ENCODE peak calls at places on chromosome 11, in ten cellular contexts. One of them, this sample, is unnamed.

GRCh38 chr11:66542362-66542761 is 3.5 kb downstream of the ZDHHC24 start:
- DNase-seq in HFF-Myc: no peak
- DNase-seq in progenitor cell of endocrine pancreas: no peak
- DNase-seq in fibroblast of pulmonary artery: peak; percentile 20
- DNase-seq in lower leg skin: no peak
- DNase-seq in spleen: no peak
- DNase-seq in adrenal gland: no peak
- DNase-seq in heart left ventricle: no peak
- DNase-seq in Peyer's patch: no peak
- DNase-seq in pancreas: no peak
- DNase-seq in this sample: no peak

GRCh38 chr11:47905358-47906059 is 57.4 kb upstream of the NUP160 start:
- DNase-seq in pancreas: no peak
- DNase-seq in progenitor cell of endocrine pancreas: no peak
- DNase-seq in lower leg skin: no peak
- DNase-seq in fibroblast of pulmonary artery: peak; percentile 81
- DNase-seq in spleen: no peak
- DNase-seq in adrenal gland: no peak
- DNase-seq in HFF-Myc: no peak
- DNase-seq in heart left ventricle: no peak
- DNase-seq in Peyer's patch: no peak
- DNase-seq in this sample: no peak

GRCh38 chr11:60938500-60938899 is 13.5 kb downstream of the SLC15A3 start:
- DNase-seq in Peyer's patch: peak; percentile 31
- DNase-seq in adrenal gland: no peak
- DNase-seq in fibroblast of pulmonary artery: no peak
- DNase-seq in lower leg skin: peak; percentile 70
- DNase-seq in spleen: no peak
- DNase-seq in heart left ventricle: no peak
- DNase-seq in pancreas: no peak
- DNase-seq in progenitor cell of endocrine pancreas: no peak
- DNase-seq in HFF-Myc: no peak
- DNase-seq in this sample: no peak

GRCh38 chr11:57179701-57180100 is 2.1 kb upstream of the LRRC55 start:
- DNase-seq in heart left ventricle: no peak
- DNase-seq in spleen: no peak
- DNase-seq in progenitor cell of endocrine pancreas: no peak
- DNase-seq in pancreas: no peak
- DNase-seq in HFF-Myc: no peak
- DNase-seq in fibroblast of pulmonary artery: no peak
- DNase-seq in adrenal gland: no peak
- DNase-seq in Peyer's patch: no peak
- DNase-seq in lower leg skin: no peak
- DNase-seq in this sample: no peak

GRCh38 chr11:10908215-10908990 is 50.5 kb upstream of the ZBED5 start:
- DNase-seq in heart left ventricle: no peak
- DNase-seq in fibroblast of pulmonary artery: peak; percentile 85
- DNase-seq in spleen: no peak
- DNase-seq in lower leg skin: no peak
- DNase-seq in progenitor cell of endocrine pancreas: no peak
- DNase-seq in adrenal gland: no peak
- DNase-seq in HFF-Myc: no peak
- DNase-seq in pancreas: peak; percentile 45
- DNase-seq in Peyer's patch: no peak
- DNase-seq in this sample: no peak

GRCh38 chr11:125271436-125272064 is 107.0 kb downstream of the PKNOX2 start:
- DNase-seq in spleen: peak; percentile 15
- DNase-seq in pancreas: no peak
- DNase-seq in lower leg skin: no peak
- DNase-seq in HFF-Myc: no peak
- DNase-seq in Peyer's patch: no peak
- DNase-seq in progenitor cell of endocrine pancreas: no peak
- DNase-seq in adrenal gland: no peak
- DNase-seq in fibroblast of pulmonary artery: no peak
- DNase-seq in heart left ventricle: no peak
- DNase-seq in this sample: no peak

GRCh38 chr11:2198621-2199365 is 27.2 kb upstream of the TH start:
- DNase-seq in spleen: no peak
- DNase-seq in HFF-Myc: no peak
- DNase-seq in adrenal gland: no peak
- DNase-seq in fibroblast of pulmonary artery: no peak
- DNase-seq in heart left ventricle: no peak
- DNase-seq in progenitor cell of endocrine pancreas: no peak
- DNase-seq in pancreas: no peak
- DNase-seq in lower leg skin: no peak
- DNase-seq in Peyer's patch: no peak
- DNase-seq in this sample: no peak

GRCh38 chr11:35725880-35726279 is 63.3 kb downstream of the TRIM44 start:
- DNase-seq in progenitor cell of endocrine pancreas: no peak
- DNase-seq in heart left ventricle: no peak
- DNase-seq in spleen: no peak
- DNase-seq in pancreas: no peak
- DNase-seq in HFF-Myc: peak; percentile 58
- DNase-seq in fibroblast of pulmonary artery: peak; percentile 66
- DNase-seq in adrenal gland: peak; percentile 29
- DNase-seq in lower leg skin: no peak
- DNase-seq in Peyer's patch: no peak
- DNase-seq in this sample: no peak

GRCh38 chr11:126607776-126608625 is 252.5 kb downstream of the ST3GAL4 start:
- DNase-seq in pancreas: no peak
- DNase-seq in HFF-Myc: no peak
- DNase-seq in fibroblast of pulmonary artery: no peak
- DNase-seq in adrenal gland: no peak
- DNase-seq in progenitor cell of endocrine pancreas: no peak
- DNase-seq in Peyer's patch: no peak
- DNase-seq in spleen: no peak
- DNase-seq in heart left ventricle: no peak
- DNase-seq in lower leg skin: no peak
- DNase-seq in this sample: no peak

GRCh38 chr11:119352857-119353260 is 6.4 kb upstream of the MFRP start:
- DNase-seq in HFF-Myc: no peak
- DNase-seq in progenitor cell of endocrine pancreas: no peak
- DNase-seq in lower leg skin: no peak
- DNase-seq in adrenal gland: no peak
- DNase-seq in fibroblast of pulmonary artery: peak; percentile 82
- DNase-seq in pancreas: peak; percentile 76
- DNase-seq in spleen: peak; percentile 12
- DNase-seq in Peyer's patch: peak; percentile 52
- DNase-seq in heart left ventricle: peak; percentile 79
- DNase-seq in this sample: no peak

GRCh38 chr11:31884080-31884479 is 73.0 kb upstream of the PAX6 start:
- DNase-seq in heart left ventricle: no peak
- DNase-seq in HFF-Myc: no peak
- DNase-seq in Peyer's patch: no peak
- DNase-seq in adrenal gland: no peak
- DNase-seq in lower leg skin: no peak
- DNase-seq in progenitor cell of endocrine pancreas: no peak
- DNase-seq in fibroblast of pulmonary artery: no peak
- DNase-seq in pancreas: no peak
- DNase-seq in spleen: no peak
- DNase-seq in this sample: no peak

GRCh38 chr11:31883435-31883834 is 72.3 kb upstream of the PAX6 start:
- DNase-seq in Peyer's patch: no peak
- DNase-seq in fibroblast of pulmonary artery: no peak
- DNase-seq in spleen: no peak
- DNase-seq in lower leg skin: no peak
- DNase-seq in adrenal gland: no peak
- DNase-seq in heart left ventricle: no peak
- DNase-seq in HFF-Myc: no peak
- DNase-seq in progenitor cell of endocrine pancreas: no peak
- DNase-seq in pancreas: no peak
- DNase-seq in this sample: no peak

GRCh38 chr11:31882951-31883392 is 71.8 kb upstream of the PAX6 start:
- DNase-seq in spleen: no peak
- DNase-seq in progenitor cell of endocrine pancreas: no peak
- DNase-seq in lower leg skin: no peak
- DNase-seq in adrenal gland: no peak
- DNase-seq in fibroblast of pulmonary artery: no peak
- DNase-seq in pancreas: no peak
- DNase-seq in HFF-Myc: no peak
- DNase-seq in heart left ventricle: no peak
- DNase-seq in Peyer's patch: no peak
- DNase-seq in this sample: no peak

GRCh38 chr11:31881825-31882224 is 70.7 kb upstream of the PAX6 start:
- DNase-seq in Peyer's patch: no peak
- DNase-seq in progenitor cell of endocrine pancreas: no peak
- DNase-seq in fibroblast of pulmonary artery: no peak
- DNase-seq in pancreas: no peak
- DNase-seq in HFF-Myc: no peak
- DNase-seq in spleen: no peak
- DNase-seq in adrenal gland: no peak
- DNase-seq in lower leg skin: no peak
- DNase-seq in heart left ventricle: no peak
- DNase-seq in this sample: no peak

GRCh38 chr11:31887180-31887579 is 76.1 kb upstream of the PAX6 start:
- DNase-seq in pancreas: no peak
- DNase-seq in lower leg skin: no peak
- DNase-seq in fibroblast of pulmonary artery: no peak
- DNase-seq in HFF-Myc: no peak
- DNase-seq in adrenal gland: no peak
- DNase-seq in progenitor cell of endocrine pancreas: no peak
- DNase-seq in heart left ventricle: no peak
- DNase-seq in Peyer's patch: no peak
- DNase-seq in spleen: no peak
- DNase-seq in this sample: no peak
- TF ChIP-seq CTCF in pancreas: no peak
- TF ChIP-seq CTCF in lower leg skin: no peak
- TF ChIP-seq CTCF in fibroblast of pulmonary artery: no peak
- TF ChIP-seq CTCF in HFF-Myc: peak; percentile 43
- TF ChIP-seq CTCF in adrenal gland: no peak
- TF ChIP-seq CTCF in progenitor cell of endocrine pancreas: peak; percentile 24
- TF ChIP-seq CTCF in heart left ventricle: no peak
- TF ChIP-seq CTCF in Peyer's patch: no peak
- TF ChIP-seq CTCF in spleen: no peak
- TF ChIP-seq CTCF in this sample: no peak

DNA sequence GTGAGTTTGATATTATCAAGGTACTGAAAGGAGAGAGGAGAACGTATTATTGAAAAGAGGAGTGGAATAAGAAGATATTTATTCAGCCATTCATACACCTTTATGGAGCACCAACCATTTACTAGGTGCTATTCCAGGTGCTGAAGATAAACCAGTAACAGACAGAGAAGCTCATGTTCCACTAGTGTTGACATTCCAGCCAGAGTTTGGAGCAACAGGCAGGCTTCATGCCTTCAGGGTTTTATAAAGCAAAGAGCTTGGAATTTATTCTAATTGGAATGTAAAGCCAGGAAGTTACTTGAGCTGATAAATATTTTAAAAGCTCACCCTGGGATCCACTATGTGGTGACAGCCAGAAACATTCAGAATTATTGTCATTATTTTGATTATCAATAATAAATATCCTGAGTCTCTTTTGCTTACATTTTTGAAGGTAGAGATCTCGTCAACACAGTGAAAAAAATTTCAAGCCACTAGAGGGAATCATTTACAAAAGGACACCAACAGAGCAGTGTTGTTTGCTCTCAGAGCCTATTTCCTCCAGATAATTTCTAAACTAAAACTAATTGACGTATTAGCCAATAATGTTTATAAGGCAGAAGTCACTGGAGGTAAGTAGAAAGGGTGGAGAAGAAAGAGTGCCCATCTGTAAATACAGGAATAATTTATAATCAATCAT is 172.0 kb downstream of the KCNA4 start:
- DNase-seq in lower leg skin: no peak
- DNase-seq in pancreas: no peak
- DNase-seq in adrenal gland: no peak
- DNase-seq in heart left ventricle: no peak
- DNase-seq in Peyer's patch: no peak
- DNase-seq in HFF-Myc: no peak
- DNase-seq in spleen: no peak
- DNase-seq in progenitor cell of endocrine pancreas: no peak
- DNase-seq in fibroblast of pulmonary artery: no peak
- DNase-seq in this sample: no peak
- TF ChIP-seq CTCF in lower leg skin: no peak
- TF ChIP-seq CTCF in pancreas: no peak
- TF ChIP-seq CTCF in adrenal gland: no peak
- TF ChIP-seq CTCF in heart left ventricle: peak; percentile 29
- TF ChIP-seq CTCF in Peyer's patch: no peak
- TF ChIP-seq CTCF in HFF-Myc: no peak
- TF ChIP-seq CTCF in spleen: no peak
- TF ChIP-seq CTCF in progenitor cell of endocrine pancreas: no peak
- TF ChIP-seq CTCF in fibroblast of pulmonary artery: no peak
- TF ChIP-seq CTCF in this sample: no peak

GRCh38 chr11:62061356-62062222 is 62.2 kb upstream of the INCENP start:
- DNase-seq in adrenal gland: no peak
- DNase-seq in HFF-Myc: no peak
- DNase-seq in heart left ventricle: no peak
- DNase-seq in lower leg skin: no peak
- DNase-seq in fibroblast of pulmonary artery: peak; percentile 24
- DNase-seq in spleen: peak; percentile 15
- DNase-seq in Peyer's patch: no peak
- DNase-seq in progenitor cell of endocrine pancreas: no peak
- DNase-seq in pancreas: peak; percentile 29
- DNase-seq in this sample: no peak
- TF ChIP-seq CTCF in adrenal gland: no peak
- TF ChIP-seq CTCF in HFF-Myc: no peak
- TF ChIP-seq CTCF in heart left ventricle: no peak
- TF ChIP-seq CTCF in lower leg skin: no peak
- TF ChIP-seq CTCF in fibroblast of pulmonary artery: peak; percentile 29
- TF ChIP-seq CTCF in spleen: no peak
- TF ChIP-seq CTCF in Peyer's patch: peak; percentile 51
- TF ChIP-seq CTCF in progenitor cell of endocrine pancreas: peak; percentile 45
- TF ChIP-seq CTCF in pancreas: peak; percentile 22
- TF ChIP-seq CTCF in this sample: no peak

GRCh38 chr11:62169448-62169847 is 20.6 kb upstream of the SCGB1D1 start:
- DNase-seq in heart left ventricle: peak; percentile 24
- DNase-seq in Peyer's patch: no peak
- DNase-seq in HFF-Myc: no peak
- DNase-seq in fibroblast of pulmonary artery: no peak
- DNase-seq in spleen: no peak
- DNase-seq in lower leg skin: no peak
- DNase-seq in adrenal gland: no peak
- DNase-seq in progenitor cell of endocrine pancreas: no peak
- DNase-seq in pancreas: no peak
- DNase-seq in this sample: no peak

GRCh38 chr11:62171261-62171723 is 18.7 kb upstream of the SCGB1D1 start:
- DNase-seq in progenitor cell of endocrine pancreas: peak; percentile 64
- DNase-seq in heart left ventricle: peak; percentile 75
- DNase-seq in Peyer's patch: no peak
- DNase-seq in fibroblast of pulmonary artery: peak; percentile 86
- DNase-seq in HFF-Myc: peak; percentile 64
- DNase-seq in adrenal gland: peak; percentile 73
- DNase-seq in lower leg skin: peak; percentile 95
- DNase-seq in spleen: no peak
- DNase-seq in pancreas: peak; percentile 81
- DNase-seq in this sample: peak; percentile 85

GRCh38 chr11:62169935-62170334 is 20.1 kb upstream of the SCGB1D1 start:
- DNase-seq in heart left ventricle: no peak
- DNase-seq in pancreas: no peak
- DNase-seq in Peyer's patch: no peak
- DNase-seq in spleen: no peak
- DNase-seq in adrenal gland: no peak
- DNase-seq in progenitor cell of endocrine pancreas: no peak
- DNase-seq in fibroblast of pulmonary artery: no peak
- DNase-seq in lower leg skin: no peak
- DNase-seq in HFF-Myc: no peak
- DNase-seq in this sample: no peak

DNA sequence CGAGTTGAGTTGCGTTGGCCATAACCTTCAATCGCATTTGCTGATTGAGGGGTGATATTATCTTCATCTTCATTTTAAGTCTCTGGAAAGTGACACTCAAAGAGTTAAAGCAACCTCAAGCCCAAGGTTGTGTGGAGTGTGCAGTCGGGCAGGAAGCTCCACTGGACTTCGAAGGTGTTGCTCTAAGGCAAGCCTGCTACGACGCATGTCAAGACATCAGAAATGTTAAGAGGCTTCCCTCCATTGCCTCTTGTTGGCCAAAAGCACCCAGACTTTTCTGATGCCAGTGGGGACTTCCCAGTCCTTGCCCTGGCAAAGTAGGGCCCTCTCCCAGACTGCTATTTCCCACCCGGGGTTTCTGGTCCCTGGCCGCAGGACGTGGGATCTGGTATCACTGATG is 23.6 kb upstream of the SCGB1D1 start:
- DNase-seq in spleen: no peak
- DNase-seq in Peyer's patch: no peak
- DNase-seq in progenitor cell of endocrine pancreas: no peak
- DNase-seq in heart left ventricle: no peak
- DNase-seq in adrenal gland: no peak
- DNase-seq in lower leg skin: no peak
- DNase-seq in HFF-Myc: no peak
- DNase-seq in pancreas: no peak
- DNase-seq in fibroblast of pulmonary artery: no peak
- DNase-seq in this sample: no peak
- TF ChIP-seq CTCF in spleen: no peak
- TF ChIP-seq CTCF in Peyer's patch: no peak
- TF ChIP-seq CTCF in progenitor cell of endocrine pancreas: no peak
- TF ChIP-seq CTCF in heart left ventricle: no peak
- TF ChIP-seq CTCF in adrenal gland: no peak
- TF ChIP-seq CTCF in lower leg skin: no peak
- TF ChIP-seq CTCF in HFF-Myc: no peak
- TF ChIP-seq CTCF in pancreas: no peak
- TF ChIP-seq CTCF in fibroblast of pulmonary artery: no peak
- TF ChIP-seq CTCF in this sample: no peak

This sample was measured in transverse colon.